ENCODE peak calls at places on chromosomes 2 and 18, in seven cellular contexts. A is substantia nigra; B is astrocyte; M is cardiac muscle cell; L is RWPE1; N is heart right ventricle; R is CD8-positive, alpha-beta T cell. T is an unnamed sample.

GRCh38 chr2:211033765-211034164 is 477.4 kb downstream of the CPS1 start:
- DNase-seq in M (peak; percentile 20), A (no peak), B (peak; percentile 8), L (peak; percentile 8), N (no peak), R (no peak), T (no peak)

GRCh38 chr18:56086176-56086575 is 498.2 kb upstream of the TCF4 start:
- DNase-seq in L (no peak), B (peak; percentile 74), N (no peak), M (no peak), R (no peak), A (no peak), T (no peak)

GRCh38 chr2:12759248-12759647 is 42.5 kb downstream of the TRIB2 start:
- DNase-seq in B (peak; percentile 96), N (no peak), R (no peak), M (no peak), L (peak; percentile 61), A (no peak), T (no peak)

GRCh38 chr2:138087761-138088602 is 123.7 kb downstream of the HNMT start:
- DNase-seq in L (no peak), N (no peak), A (no peak), B (no peak), M (peak; percentile 41), R (no peak), T (no peak)

GRCh38 chr2:174708713-174709112 is 55.6 kb downstream of the CHRNA1 start:
- DNase-seq in B (no peak), L (no peak), N (no peak), M (no peak), A (no peak), R (no peak), T (no peak)

GRCh38 chr2:146079216-146079615 is 1559.3 kb upstream of the ZEB2 start:
- DNase-seq in N (no peak), L (no peak), B (peak; percentile 20), M (no peak), R (no peak), A (no peak), T (no peak)

GRCh38 chr18:23204589-23205235 is 69.4 kb downstream of the CABLES1 start:
- DNase-seq in N (no peak), L (no peak), B (no peak), A (no peak), R (no peak), M (no peak), T (no peak)

GRCh38 chr2:134454426-134454825 is 200.6 kb downstream of the MGAT5 start:
- DNase-seq in L (no peak), R (no peak), A (no peak), M (no peak), B (no peak), N (no peak), T (no peak)

GRCh38 chr2:27191107-27191829 is 20.6 kb upstream of the ATRAID start:
- DNase-seq in A (no peak), B (no peak), N (peak; percentile 44), L (peak; percentile 57), R (no peak), M (peak; percentile 64), T (peak; percentile 28)

GRCh38 chr2:52396836-52397235 is 1364.9 kb upstream of the NRXN1 start:
- DNase-seq in M (no peak), N (no peak), A (no peak), L (no peak), R (no peak), B (no peak), T (no peak)

GRCh38 chr2:72142743-72143440 is 4.8 kb downstream of the CYP26B1 start:
- DNase-seq in A (no peak), N (peak; percentile 71), M (peak; percentile 79), L (no peak), R (no peak), B (no peak), T (no peak)

GRCh38 chr2:72965770-72966430 is 48.6 kb downstream of the EMX1 start:
- DNase-seq in L (no peak), M (no peak), A (no peak), N (no peak), R (no peak), B (no peak), T (no peak)

GRCh38 chr2:46273919-46274318 is 23.3 kb upstream of the EPAS1 start:
- DNase-seq in N (no peak), A (no peak), B (peak; percentile 2), L (no peak), R (no peak), M (no peak), T (no peak)

GRCh38 chr18:63677490-63678225 is 16.0 kb upstream of the SERPINB3 start:
- DNase-seq in R (no peak), M (no peak), N (no peak), A (no peak), L (peak; percentile 8), B (no peak), T (no peak)

GRCh38 chr2:118443596-118443995 is 355.3 kb downstream of the INSIG2 start:
- DNase-seq in M (no peak), R (no peak), L (peak; percentile 78), N (no peak), A (no peak), B (peak; percentile 92), T (no peak)

GRCh38 chr18:52313213-52313612 is 26.8 kb upstream of the DCC start:
- DNase-seq in L (peak; percentile 3), R (no peak), N (no peak), M (no peak), A (no peak), B (peak; percentile 57), T (no peak)

GRCh38 chr2:156083707-156084494 is 248.6 kb downstream of the NR4A2 start:
- DNase-seq in M (no peak), L (no peak), B (peak; percentile 17), A (no peak), N (peak; percentile 6), R (no peak), T (no peak)

GRCh38 chr2:168208652-168209051 is 38.7 kb downstream of the STK39 start:
- DNase-seq in N (no peak), M (no peak), L (no peak), B (no peak), A (no peak), R (no peak), T (no peak)

GRCh38 chr2:160338891-160339290 is 138.8 kb upstream of the ITGB6 start:
- DNase-seq in A (no peak), N (peak; percentile 36), B (peak; percentile 26), R (no peak), M (peak; percentile 41), L (no peak), T (no peak)

GRCh38 chr2:186065491-186065890 is 326.9 kb downstream of the FSIP2 start:
- DNase-seq in R (no peak), A (no peak), B (no peak), L (no peak), N (no peak), M (no peak), T (no peak)

GRCh38 chr2:224284134-224284946 is 117.6 kb downstream of the FAM124B start:
- DNase-seq in N (peak; percentile 19), A (no peak), R (no peak), M (peak; percentile 52), B (no peak), L (peak; percentile 33), T (peak; percentile 45)

GRCh38 chr2:38660282-38660681 is 5.6 kb upstream of the GALM start:
- DNase-seq in B (no peak), A (no peak), R (no peak), N (no peak), M (no peak), L (no peak), T (no peak)

GRCh38 chr2:3659447-3660432 is 1.7 kb downstream of the ALLC start:
- DNase-seq in L (no peak), B (no peak), R (no peak), N (peak; percentile 54), A (no peak), M (peak; percentile 46), T (no peak)
- H3K27ac ChIP-seq in L (peak overlapping the region; percentile 47), B (no peak overlapping the region), R (no peak overlapping the region), N (peak overlapping the region; percentile 74), A (no peak overlapping the region), M (peak overlapping the region; percentile 65), T (no peak overlapping the region)

DNA sequence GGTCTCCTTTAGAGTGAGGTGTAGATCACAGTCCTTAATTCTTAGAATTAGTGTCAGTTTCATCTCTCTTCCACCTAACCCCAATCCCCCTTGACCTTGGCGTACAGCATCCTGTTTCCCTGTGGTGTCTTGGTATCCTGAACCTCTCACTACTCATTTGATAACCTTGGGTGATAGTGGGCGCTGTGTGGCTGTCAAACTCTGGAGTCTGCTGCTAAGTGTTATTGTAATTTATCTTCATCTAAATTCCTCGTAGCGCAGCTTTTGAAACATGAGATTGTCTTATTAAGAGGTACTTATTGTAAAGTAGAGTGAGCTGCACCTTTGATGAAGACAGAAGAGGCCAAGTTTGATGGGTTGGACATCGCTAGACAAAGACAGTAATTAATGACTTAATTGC is 222.6 kb upstream of the SPRED2 start:
- DNase-seq in R (no peak), N (no peak), M (peak; percentile 32), B (no peak), L (no peak), A (no peak), T (no peak)
- H3K27ac ChIP-seq in R (no peak overlapping the region), N (no peak overlapping the region), M (no peak overlapping the region), B (no peak overlapping the region), L (no peak overlapping the region), A (no peak overlapping the region), T (no peak overlapping the region)

DNA sequence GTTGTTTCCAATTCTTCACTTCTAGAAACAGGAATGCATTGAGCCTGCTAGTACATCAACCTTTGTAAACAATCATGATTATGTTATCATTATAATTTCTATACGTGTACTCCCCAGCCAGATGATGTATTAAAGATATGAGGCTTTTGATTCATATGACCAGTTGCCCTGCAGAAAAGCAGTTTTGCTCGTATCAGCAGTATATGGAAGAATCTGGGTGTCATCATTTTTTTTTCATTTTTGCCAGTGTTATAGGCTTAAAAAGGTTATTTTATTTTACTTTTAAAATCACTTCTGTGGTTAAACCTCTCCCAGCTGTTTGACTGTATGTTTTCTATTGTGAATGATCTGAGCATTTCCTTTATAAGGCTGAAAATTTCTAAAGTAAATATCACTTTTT is 471.8 kb upstream of the NRP2 start:
- DNase-seq in M (no peak), B (no peak), L (no peak), A (no peak), R (no peak), N (no peak), T (no peak)
- H3K27ac ChIP-seq in M (no peak overlapping the region), B (no peak overlapping the region), L (no peak overlapping the region), A (no peak overlapping the region), R (no peak overlapping the region), N (no peak overlapping the region), T (no peak overlapping the region)

GRCh38 chr2:132758995-132759394 is 89.0 kb upstream of the LYPD1 start:
- DNase-seq in N (no peak), R (no peak), A (no peak), M (no peak), B (no peak), L (no peak), T (no peak)

GRCh38 chr2:132761437-132761836 is 91.4 kb upstream of the LYPD1 start:
- DNase-seq in R (no peak), M (no peak), N (no peak), L (no peak), A (no peak), B (no peak), T (no peak)

GRCh38 chr2:132757676-132758075 is 87.7 kb upstream of the LYPD1 start:
- DNase-seq in R (no peak), L (no peak), N (no peak), A (no peak), M (no peak), B (peak; percentile 50), T (no peak)

GRCh38 chr2:132760405-132760804 is 90.4 kb upstream of the LYPD1 start:
- DNase-seq in N (no peak), B (no peak), L (no peak), A (no peak), M (no peak), R (no peak), T (no peak)

GRCh38 chr2:132760971-132761370 is 91.0 kb upstream of the LYPD1 start:
- DNase-seq in R (no peak), B (no peak), L (no peak), N (no peak), A (no peak), M (no peak), T (no peak)
- H3K27ac ChIP-seq in R (no peak overlapping the region), B (no peak overlapping the region), L (no peak overlapping the region), N (no peak overlapping the region), A (no peak overlapping the region), M (no peak overlapping the region), T (no peak overlapping the region)